ENCODE peak calls at places on chromosome 11, in eight cellular contexts. One of them, this sample, is unnamed.

GRCh38 chr11:121634273-121634672 is 181.5 kb upstream of the SORL1-AS1 start:
- DNase-seq in HEK293T: no peak
- DNase-seq in cardiac muscle cell: no peak
- DNase-seq in GM23248: no peak
- DNase-seq in body of pancreas: no peak
- DNase-seq in fibroblast of the conjunctiva: no peak
- DNase-seq in choroid plexus epithelial cell: no peak
- DNase-seq in T-helper 17 cell: no peak
- DNase-seq in this sample: no peak

GRCh38 chr11:416757-417621 is 2.2 kb upstream of the SIGIRR start:
- DNase-seq in HEK293T: no peak
- DNase-seq in cardiac muscle cell: peak; percentile 34
- DNase-seq in GM23248: peak; percentile 65
- DNase-seq in body of pancreas: peak; percentile 87
- DNase-seq in fibroblast of the conjunctiva: no peak
- DNase-seq in choroid plexus epithelial cell: no peak
- DNase-seq in T-helper 17 cell: peak; percentile 41
- DNase-seq in this sample: peak; percentile 64

GRCh38 chr11:109806205-109806604 is 287.0 kb upstream of the ZC3H12C start:
- DNase-seq in HEK293T: no peak
- DNase-seq in cardiac muscle cell: no peak
- DNase-seq in GM23248: no peak
- DNase-seq in body of pancreas: no peak
- DNase-seq in fibroblast of the conjunctiva: no peak
- DNase-seq in choroid plexus epithelial cell: no peak
- DNase-seq in T-helper 17 cell: no peak
- DNase-seq in this sample: no peak

GRCh38 chr11:31477528-31478255 is 31.7 kb downstream of the IMMP1L start:
- DNase-seq in HEK293T: no peak
- DNase-seq in cardiac muscle cell: no peak
- DNase-seq in GM23248: no peak
- DNase-seq in body of pancreas: no peak
- DNase-seq in fibroblast of the conjunctiva: no peak
- DNase-seq in choroid plexus epithelial cell: no peak
- DNase-seq in T-helper 17 cell: no peak
- DNase-seq in this sample: no peak

GRCh38 chr11:70493891-70494290 is 95.6 kb downstream of the CTTN start:
- DNase-seq in HEK293T: no peak
- DNase-seq in cardiac muscle cell: no peak
- DNase-seq in GM23248: no peak
- DNase-seq in body of pancreas: no peak
- DNase-seq in fibroblast of the conjunctiva: no peak
- DNase-seq in choroid plexus epithelial cell: no peak
- DNase-seq in T-helper 17 cell: peak; percentile 4
- DNase-seq in this sample: no peak

GRCh38 chr11:71247551-71248250 is 4.7 kb downstream of the SHANK2 start:
- DNase-seq in HEK293T: no peak
- DNase-seq in cardiac muscle cell: no peak
- DNase-seq in GM23248: no peak
- DNase-seq in body of pancreas: peak; percentile 57
- DNase-seq in fibroblast of the conjunctiva: no peak
- DNase-seq in choroid plexus epithelial cell: peak; percentile 3
- DNase-seq in T-helper 17 cell: no peak
- DNase-seq in this sample: no peak

GRCh38 chr11:65225284-65226102 is 36.3 kb upstream of the POLA2 start:
- DNase-seq in HEK293T: peak; percentile 53
- DNase-seq in cardiac muscle cell: peak; percentile 74
- DNase-seq in GM23248: peak; percentile 85
- DNase-seq in body of pancreas: peak; percentile 77
- DNase-seq in fibroblast of the conjunctiva: peak; percentile 30
- DNase-seq in choroid plexus epithelial cell: peak; percentile 74
- DNase-seq in T-helper 17 cell: peak; percentile 38
- DNase-seq in this sample: peak; percentile 76

GRCh38 chr11:126751242-126751641 is 249.3 kb downstream of the KIRREL3 start:
- DNase-seq in HEK293T: no peak
- DNase-seq in cardiac muscle cell: no peak
- DNase-seq in GM23248: peak; percentile 36
- DNase-seq in body of pancreas: no peak
- DNase-seq in fibroblast of the conjunctiva: no peak
- DNase-seq in choroid plexus epithelial cell: no peak
- DNase-seq in T-helper 17 cell: no peak
- DNase-seq in this sample: no peak

GRCh38 chr11:132134322-132134721 is 763.9 kb downstream of the NTM start:
- DNase-seq in HEK293T: no peak
- DNase-seq in cardiac muscle cell: no peak
- DNase-seq in GM23248: peak; percentile 72
- DNase-seq in body of pancreas: no peak
- DNase-seq in fibroblast of the conjunctiva: no peak
- DNase-seq in choroid plexus epithelial cell: no peak
- DNase-seq in T-helper 17 cell: no peak
- DNase-seq in this sample: no peak

GRCh38 chr11:109733245-109733644 is 311.3 kb downstream of the C11orf87 start:
- DNase-seq in HEK293T: no peak
- DNase-seq in cardiac muscle cell: no peak
- DNase-seq in GM23248: peak; percentile 31
- DNase-seq in body of pancreas: no peak
- DNase-seq in fibroblast of the conjunctiva: no peak
- DNase-seq in choroid plexus epithelial cell: peak; percentile 45
- DNase-seq in T-helper 17 cell: no peak
- DNase-seq in this sample: no peak

GRCh38 chr11:107496011-107496410 is 38.4 kb upstream of the CWF19L2 start:
- DNase-seq in HEK293T: no peak
- DNase-seq in cardiac muscle cell: peak; percentile 96
- DNase-seq in GM23248: peak; percentile 87
- DNase-seq in body of pancreas: no peak
- DNase-seq in fibroblast of the conjunctiva: peak; percentile 84
- DNase-seq in choroid plexus epithelial cell: peak; percentile 86
- DNase-seq in T-helper 17 cell: no peak
- DNase-seq in this sample: no peak